ENCODE peak calls at places on chromosomes 11 and 22, in ten cellular contexts. One of them, this sample, is unnamed.

GRCh38 chr11:65013130-65013691 is 749 bp upstream of the ARL2 start:
- DNase-seq in spleen: peak
- DNase-seq in naive B cell: peak
- DNase-seq in epithelial cell of esophagus: peak
- DNase-seq in activated T-cell treated with anti-CD3 and anti-CD28 coated beads, Interleukin-2, amount 50 U/mL, for 48 hours: peak
- DNase-seq in HS-5: no peak
- DNase-seq in stimulated activated naive B cell treated with anti-CD40 and anti-IgM and Interleukin-4, amounts not matched to agents 10 μg/mL and 1 μg/mL and 100 μg/mL, for 72 hours: peak
- DNase-seq in stimulated activated CD4-positive, alpha-beta T cell treated with anti-CD3 and anti-CD28 coated beads, Interleukin-4, amount 100 ng/mL, for 1 hour: peak
- DNase-seq in NCI-H2171: peak
- DNase-seq in Calu3: peak
- DNase-seq in this sample: peak

GRCh38 chr22:47854226-47854625 is 1091.8 kb downstream of the TBC1D22A start:
- DNase-seq in epithelial cell of esophagus: no peak
- DNase-seq in naive B cell: no peak
- DNase-seq in NCI-H2171: no peak
- DNase-seq in stimulated activated naive B cell treated with anti-CD40 and anti-IgM and Interleukin-4, amounts not matched to agents 10 μg/mL and 1 μg/mL and 100 μg/mL, for 72 hours: no peak
- DNase-seq in spleen: no peak
- DNase-seq in activated T-cell treated with anti-CD3 and anti-CD28 coated beads, Interleukin-2, amount 50 U/mL, for 48 hours: no peak
- DNase-seq in HS-5: no peak
- DNase-seq in Calu3: no peak
- DNase-seq in stimulated activated CD4-positive, alpha-beta T cell treated with anti-CD3 and anti-CD28 coated beads, Interleukin-4, amount 100 ng/mL, for 1 hour: no peak
- DNase-seq in this sample: no peak

GRCh38 chr11:90476442-90477007 is 253.7 kb upstream of the CHORDC1 start:
- DNase-seq in naive B cell: no peak
- DNase-seq in HS-5: peak
- DNase-seq in stimulated activated CD4-positive, alpha-beta T cell treated with anti-CD3 and anti-CD28 coated beads, Interleukin-4, amount 100 ng/mL, for 1 hour: peak
- DNase-seq in epithelial cell of esophagus: peak
- DNase-seq in NCI-H2171: no peak
- DNase-seq in activated T-cell treated with anti-CD3 and anti-CD28 coated beads, Interleukin-2, amount 50 U/mL, for 48 hours: peak
- DNase-seq in Calu3: peak
- DNase-seq in spleen: no peak
- DNase-seq in stimulated activated naive B cell treated with anti-CD40 and anti-IgM and Interleukin-4, amounts not matched to agents 10 μg/mL and 1 μg/mL and 100 μg/mL, for 72 hours: no peak
- DNase-seq in this sample: peak

GRCh38 chr11:32435511-32435946 is at the start of gene WT1:
- DNase-seq in activated T-cell treated with anti-CD3 and anti-CD28 coated beads, Interleukin-2, amount 50 U/mL, for 48 hours: no peak
- DNase-seq in stimulated activated CD4-positive, alpha-beta T cell treated with anti-CD3 and anti-CD28 coated beads, Interleukin-4, amount 100 ng/mL, for 1 hour: no peak
- DNase-seq in naive B cell: no peak
- DNase-seq in HS-5: no peak
- DNase-seq in spleen: peak
- DNase-seq in stimulated activated naive B cell treated with anti-CD40 and anti-IgM and Interleukin-4, amounts not matched to agents 10 μg/mL and 1 μg/mL and 100 μg/mL, for 72 hours: no peak
- DNase-seq in Calu3: no peak
- DNase-seq in epithelial cell of esophagus: no peak
- DNase-seq in NCI-H2171: peak
- DNase-seq in this sample: no peak

GRCh38 chr22:43002198-43002577 is 12.8 kb downstream of the PACSIN2 start:
- DNase-seq in stimulated activated naive B cell treated with anti-CD40 and anti-IgM and Interleukin-4, amounts not matched to agents 10 μg/mL and 1 μg/mL and 100 μg/mL, for 72 hours: no peak
- DNase-seq in stimulated activated CD4-positive, alpha-beta T cell treated with anti-CD3 and anti-CD28 coated beads, Interleukin-4, amount 100 ng/mL, for 1 hour: no peak
- DNase-seq in epithelial cell of esophagus: peak
- DNase-seq in spleen: no peak
- DNase-seq in naive B cell: no peak
- DNase-seq in NCI-H2171: no peak
- DNase-seq in HS-5: no peak
- DNase-seq in activated T-cell treated with anti-CD3 and anti-CD28 coated beads, Interleukin-2, amount 50 U/mL, for 48 hours: no peak
- DNase-seq in Calu3: no peak
- DNase-seq in this sample: peak

GRCh38 chr22:39253427-39254070 is 8.8 kb upstream of the PDGFB start:
- DNase-seq in HS-5: peak
- DNase-seq in stimulated activated naive B cell treated with anti-CD40 and anti-IgM and Interleukin-4, amounts not matched to agents 10 μg/mL and 1 μg/mL and 100 μg/mL, for 72 hours: no peak
- DNase-seq in spleen: no peak
- DNase-seq in Calu3: peak
- DNase-seq in naive B cell: no peak
- DNase-seq in stimulated activated CD4-positive, alpha-beta T cell treated with anti-CD3 and anti-CD28 coated beads, Interleukin-4, amount 100 ng/mL, for 1 hour: no peak
- DNase-seq in activated T-cell treated with anti-CD3 and anti-CD28 coated beads, Interleukin-2, amount 50 U/mL, for 48 hours: peak
- DNase-seq in epithelial cell of esophagus: peak
- DNase-seq in NCI-H2171: peak
- DNase-seq in this sample: peak

GRCh38 chr11:5992604-5993251 is 5.9 kb upstream of the OR52L1 start:
- DNase-seq in spleen: no peak
- DNase-seq in Calu3: peak
- DNase-seq in NCI-H2171: no peak
- DNase-seq in epithelial cell of esophagus: peak
- DNase-seq in naive B cell: no peak
- DNase-seq in HS-5: peak
- DNase-seq in activated T-cell treated with anti-CD3 and anti-CD28 coated beads, Interleukin-2, amount 50 U/mL, for 48 hours: no peak
- DNase-seq in stimulated activated naive B cell treated with anti-CD40 and anti-IgM and Interleukin-4, amounts not matched to agents 10 μg/mL and 1 μg/mL and 100 μg/mL, for 72 hours: no peak
- DNase-seq in stimulated activated CD4-positive, alpha-beta T cell treated with anti-CD3 and anti-CD28 coated beads, Interleukin-4, amount 100 ng/mL, for 1 hour: no peak
- DNase-seq in this sample: peak

GRCh38 chr22:42766860-42767259 is 46.2 kb upstream of the A4GALT start:
- DNase-seq in activated T-cell treated with anti-CD3 and anti-CD28 coated beads, Interleukin-2, amount 50 U/mL, for 48 hours: no peak
- DNase-seq in spleen: no peak
- DNase-seq in stimulated activated naive B cell treated with anti-CD40 and anti-IgM and Interleukin-4, amounts not matched to agents 10 μg/mL and 1 μg/mL and 100 μg/mL, for 72 hours: no peak
- DNase-seq in stimulated activated CD4-positive, alpha-beta T cell treated with anti-CD3 and anti-CD28 coated beads, Interleukin-4, amount 100 ng/mL, for 1 hour: no peak
- DNase-seq in naive B cell: no peak
- DNase-seq in epithelial cell of esophagus: no peak
- DNase-seq in NCI-H2171: no peak
- DNase-seq in HS-5: no peak
- DNase-seq in Calu3: no peak
- DNase-seq in this sample: no peak

GRCh38 chr11:11081786-11082185 is 223.9 kb upstream of the ZBED5 start:
- DNase-seq in stimulated activated naive B cell treated with anti-CD40 and anti-IgM and Interleukin-4, amounts not matched to agents 10 μg/mL and 1 μg/mL and 100 μg/mL, for 72 hours: no peak
- DNase-seq in activated T-cell treated with anti-CD3 and anti-CD28 coated beads, Interleukin-2, amount 50 U/mL, for 48 hours: no peak
- DNase-seq in spleen: no peak
- DNase-seq in naive B cell: no peak
- DNase-seq in stimulated activated CD4-positive, alpha-beta T cell treated with anti-CD3 and anti-CD28 coated beads, Interleukin-4, amount 100 ng/mL, for 1 hour: no peak
- DNase-seq in Calu3: no peak
- DNase-seq in NCI-H2171: no peak
- DNase-seq in epithelial cell of esophagus: no peak
- DNase-seq in HS-5: no peak
- DNase-seq in this sample: no peak

GRCh38 chr11:70739811-70740474 is 341.6 kb downstream of the CTTN start:
- DNase-seq in stimulated activated naive B cell treated with anti-CD40 and anti-IgM and Interleukin-4, amounts not matched to agents 10 μg/mL and 1 μg/mL and 100 μg/mL, for 72 hours: no peak
- DNase-seq in NCI-H2171: no peak
- DNase-seq in spleen: no peak
- DNase-seq in epithelial cell of esophagus: no peak
- DNase-seq in activated T-cell treated with anti-CD3 and anti-CD28 coated beads, Interleukin-2, amount 50 U/mL, for 48 hours: no peak
- DNase-seq in naive B cell: no peak
- DNase-seq in HS-5: no peak
- DNase-seq in Calu3: no peak
- DNase-seq in stimulated activated CD4-positive, alpha-beta T cell treated with anti-CD3 and anti-CD28 coated beads, Interleukin-4, amount 100 ng/mL, for 1 hour: no peak
- DNase-seq in this sample: no peak

GRCh38 chr22:47294222-47294532 is 531.7 kb downstream of the TBC1D22A start:
- DNase-seq in naive B cell: no peak
- DNase-seq in Calu3: no peak
- DNase-seq in activated T-cell treated with anti-CD3 and anti-CD28 coated beads, Interleukin-2, amount 50 U/mL, for 48 hours: no peak
- DNase-seq in NCI-H2171: no peak
- DNase-seq in HS-5: no peak
- DNase-seq in stimulated activated naive B cell treated with anti-CD40 and anti-IgM and Interleukin-4, amounts not matched to agents 10 μg/mL and 1 μg/mL and 100 μg/mL, for 72 hours: no peak
- DNase-seq in stimulated activated CD4-positive, alpha-beta T cell treated with anti-CD3 and anti-CD28 coated beads, Interleukin-4, amount 100 ng/mL, for 1 hour: no peak
- DNase-seq in spleen: no peak
- DNase-seq in epithelial cell of esophagus: no peak
- DNase-seq in this sample: no peak

GRCh38 chr22:25404556-25404922 is 159.9 kb upstream of the GRK3 start:
- DNase-seq in spleen: peak
- DNase-seq in activated T-cell treated with anti-CD3 and anti-CD28 coated beads, Interleukin-2, amount 50 U/mL, for 48 hours: no peak
- DNase-seq in stimulated activated naive B cell treated with anti-CD40 and anti-IgM and Interleukin-4, amounts not matched to agents 10 μg/mL and 1 μg/mL and 100 μg/mL, for 72 hours: no peak
- DNase-seq in stimulated activated CD4-positive, alpha-beta T cell treated with anti-CD3 and anti-CD28 coated beads, Interleukin-4, amount 100 ng/mL, for 1 hour: no peak
- DNase-seq in Calu3: peak
- DNase-seq in HS-5: no peak
- DNase-seq in NCI-H2171: peak
- DNase-seq in naive B cell: no peak
- DNase-seq in epithelial cell of esophagus: no peak
- DNase-seq in this sample: no peak

GRCh38 chr11:47715082-47715669 is at the start of gene AGBL2:
- DNase-seq in NCI-H2171: peak
- DNase-seq in spleen: peak
- DNase-seq in HS-5: no peak
- DNase-seq in Calu3: peak
- DNase-seq in stimulated activated CD4-positive, alpha-beta T cell treated with anti-CD3 and anti-CD28 coated beads, Interleukin-4, amount 100 ng/mL, for 1 hour: peak
- DNase-seq in epithelial cell of esophagus: peak
- DNase-seq in activated T-cell treated with anti-CD3 and anti-CD28 coated beads, Interleukin-2, amount 50 U/mL, for 48 hours: peak
- DNase-seq in stimulated activated naive B cell treated with anti-CD40 and anti-IgM and Interleukin-4, amounts not matched to agents 10 μg/mL and 1 μg/mL and 100 μg/mL, for 72 hours: peak
- DNase-seq in naive B cell: peak
- DNase-seq in this sample: peak

This sample was measured in lung microvascular endothelial cell.